ENCODE peak calls at places on chromosomes 1 and 21, in five cellular contexts. D is fibroblast of lung, X is A673, Z is left ventricle myocardium inferior, Y is heart right ventricle. L is an unnamed sample. For H3K36me3, the result is how much of the 10 kb centered on the place peaks cover.

GRCh38 chr21:17441370-17441769 is 71.5 kb upstream of the CXADR start:
- DNase-seq in X (no peak), Z (no peak), D (peak), Y (no peak), L (peak)

GRCh38 chr1:168972887-168973286 is 133.6 kb upstream of the ATP1B1 start:
- DNase-seq in Z (no peak), X (no peak), D (no peak), Y (no peak), L (no peak)

GRCh38 chr21:32411366-32412161 is 942 bp upstream of the EVA1C start:
- DNase-seq in Z (peak), D (peak), Y (peak), X (peak), L (no peak)

GRCh38 chr1:92577251-92577895 is 90.6 kb upstream of the GFI1 start:
- DNase-seq in Y (peak), D (peak), X (no peak), Z (peak), L (peak)

GRCh38 chr1:183275322-183275721 is 89.3 kb downstream of the LAMC2 start:
- DNase-seq in Y (no peak), X (no peak), Z (no peak), D (no peak), L (no peak)

GRCh38 chr1:167168424-167168823 is 52.3 kb upstream of the POU2F1 start:
- DNase-seq in D (no peak), X (no peak), Y (no peak), Z (no peak), L (no peak)

GRCh38 chr1:109425391-109425790 is 857 bp downstream of the PSMA5 start:
- DNase-seq in Z (no peak), X (peak), Y (no peak), D (peak), L (peak)

GRCh38 chr1:58812926-58813325 is 29.1 kb upstream of the JUN start:
- DNase-seq in X (no peak), Z (no peak), Y (no peak), D (no peak), L (peak)

GRCh38 chr1:153752561-153753195 is 22.5 kb upstream of the SLC27A3 start:
- DNase-seq in Y (no peak), X (no peak), D (peak), Z (no peak), L (no peak)

GRCh38 chr1:147163019-147163418 is 9.3 kb downstream of the PRKAB2 start:
- DNase-seq in D (no peak), Y (no peak), Z (no peak), X (no peak), L (no peak)

GRCh38 chr21:36195613-36196012 is 39.0 kb downstream of the DOP1B start:
- DNase-seq in D (peak), X (no peak), Y (no peak), Z (no peak), L (no peak)
- H3K36me3 ChIP-seq in D (under half), X (under half), Y (under half), Z (under half), L (under half)

DNA sequence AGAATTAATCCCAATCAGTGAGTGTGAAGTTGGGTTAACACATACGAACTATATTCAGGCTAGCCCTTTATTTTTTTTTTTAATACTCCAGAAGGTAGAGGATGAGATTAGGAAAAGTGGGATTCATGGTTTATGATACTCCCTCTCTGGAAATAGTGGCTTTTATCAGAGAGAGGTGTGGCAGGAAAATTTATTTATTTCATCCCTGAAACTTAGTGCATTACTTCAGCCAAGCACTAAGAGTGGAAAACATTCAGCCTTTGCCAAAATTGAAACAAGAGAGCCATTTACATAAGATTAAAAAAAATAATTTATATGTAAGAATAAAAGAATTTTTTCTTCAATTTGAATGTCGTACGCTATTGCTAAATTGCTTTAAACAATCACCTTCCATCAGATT is 35.0 kb downstream of the MTR start:
- DNase-seq in Z (no peak), X (no peak), Y (no peak), D (no peak), L (no peak)
- H3K36me3 ChIP-seq in Z (half or more), X (under half), Y (half or more), D (under half), L (under half)

DNA sequence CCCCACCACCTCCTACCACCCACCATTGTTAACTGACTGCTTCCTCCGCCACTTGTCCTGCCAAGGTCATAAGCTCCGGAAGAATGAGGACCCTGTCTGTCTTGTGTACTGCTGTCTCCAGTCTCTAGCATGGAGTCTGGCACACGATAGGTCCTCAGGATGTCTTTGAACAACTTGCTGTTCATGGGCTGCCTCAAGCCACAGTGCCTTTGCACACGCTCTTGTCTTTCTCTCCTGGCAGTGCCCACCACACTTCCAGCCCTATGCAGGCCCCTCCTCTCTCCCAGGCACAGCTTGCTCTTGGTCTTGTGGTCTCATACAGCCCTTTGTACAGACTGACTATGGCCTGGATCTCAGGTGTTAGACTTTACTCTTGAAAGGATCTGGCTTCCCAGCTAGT is 97.6 kb downstream of the ARHGEF10L start:
- DNase-seq in Y (no peak), X (no peak), D (no peak), Z (no peak), L (no peak)
- H3K36me3 ChIP-seq in Y (half or more), X (under half), D (under half), Z (half or more), L (under half)

GRCh38 chr21:38816400-38816973 is 10.8 kb downstream of the ETS2 start:
- DNase-seq in Y (no peak), D (no peak), X (peak), Z (no peak), L (no peak)

GRCh38 chr21:38819051-38819718 is 13.5 kb downstream of the ETS2 start:
- DNase-seq in X (no peak), Y (no peak), D (no peak), Z (no peak), L (no peak)

GRCh38 chr21:38819719-38820147 is 14.0 kb downstream of the ETS2 start:
- DNase-seq in X (no peak), Z (no peak), Y (no peak), D (peak), L (peak)

GRCh38 chr21:38818336-38818723 is 12.6 kb downstream of the ETS2 start:
- DNase-seq in Z (no peak), X (no peak), Y (no peak), D (no peak), L (no peak)

GRCh38 chr21:38817371-38818335 is 11.9 kb downstream of the ETS2 start:
- DNase-seq in Y (no peak), D (peak), Z (no peak), X (no peak), L (peak)
- H3K36me3 ChIP-seq in Y (half or more), D (under half), Z (half or more), X (half or more), L (half or more)

DNA sequence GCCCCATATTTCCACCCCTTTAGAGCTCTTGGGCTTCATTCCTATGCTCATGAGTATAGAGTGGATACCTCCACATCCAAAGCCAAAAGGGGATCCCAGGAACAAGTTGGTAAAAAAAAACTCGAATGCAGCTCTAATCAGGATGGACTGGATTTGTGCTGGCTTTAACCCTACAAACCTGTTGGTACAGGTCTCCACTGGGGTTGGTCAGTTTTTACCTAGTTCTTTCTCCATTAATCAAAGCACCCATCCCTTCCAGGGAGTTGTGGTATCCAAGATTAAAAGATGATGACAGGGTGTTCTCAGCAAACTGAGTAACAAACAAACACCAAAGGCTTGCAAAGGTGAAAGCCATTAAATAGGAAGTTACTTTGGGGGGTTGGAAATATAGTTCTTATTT is 5.9 kb upstream of the CRNN start:
- DNase-seq in D (no peak), Z (no peak), X (no peak), Y (no peak), L (peak)
- H3K36me3 ChIP-seq in D (under half), Z (under half), X (under half), Y (under half), L (under half)

GRCh38 chr1:30984167-30984870 is 75.8 kb upstream of the SDC3 start:
- DNase-seq in Y (no peak), D (no peak), X (no peak), Z (no peak), L (no peak)

GRCh38 chr1:30981172-30981571 is 72.6 kb upstream of the SDC3 start:
- DNase-seq in D (no peak), Y (no peak), X (no peak), Z (no peak), L (no peak)

GRCh38 chr1:30982431-30982830 is 73.9 kb upstream of the SDC3 start:
- DNase-seq in X (no peak), Y (no peak), Z (no peak), D (no peak), L (no peak)

GRCh38 chr1:30984991-30985503 is 76.5 kb upstream of the SDC3 start:
- DNase-seq in X (no peak), Y (no peak), D (no peak), Z (no peak), L (no peak)

DNA sequence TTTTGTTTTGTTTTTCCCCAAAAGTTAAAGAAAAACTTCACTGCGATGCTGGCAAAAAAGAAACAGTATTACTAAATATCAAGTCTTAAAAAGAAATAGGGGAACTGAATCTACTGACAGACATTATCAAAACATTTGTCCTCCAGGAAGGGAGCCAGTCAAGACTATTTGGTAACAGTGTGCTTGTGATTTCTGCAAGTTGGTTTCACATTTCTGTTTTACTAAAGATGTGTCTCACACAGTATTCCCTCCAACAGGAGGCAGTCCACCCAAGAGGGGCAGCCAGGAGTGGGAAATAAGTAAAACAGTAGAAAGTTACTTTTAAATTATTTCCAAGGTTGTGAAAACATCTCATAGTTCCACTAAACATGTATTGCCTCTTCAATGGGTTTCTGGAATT is 74.4 kb upstream of the SDC3 start:
- DNase-seq in X (no peak), Z (no peak), D (no peak), Y (no peak), L (no peak)
- H3K36me3 ChIP-seq in X (under half), Z (under half), D (under half), Y (under half), L (under half)

DNA sequence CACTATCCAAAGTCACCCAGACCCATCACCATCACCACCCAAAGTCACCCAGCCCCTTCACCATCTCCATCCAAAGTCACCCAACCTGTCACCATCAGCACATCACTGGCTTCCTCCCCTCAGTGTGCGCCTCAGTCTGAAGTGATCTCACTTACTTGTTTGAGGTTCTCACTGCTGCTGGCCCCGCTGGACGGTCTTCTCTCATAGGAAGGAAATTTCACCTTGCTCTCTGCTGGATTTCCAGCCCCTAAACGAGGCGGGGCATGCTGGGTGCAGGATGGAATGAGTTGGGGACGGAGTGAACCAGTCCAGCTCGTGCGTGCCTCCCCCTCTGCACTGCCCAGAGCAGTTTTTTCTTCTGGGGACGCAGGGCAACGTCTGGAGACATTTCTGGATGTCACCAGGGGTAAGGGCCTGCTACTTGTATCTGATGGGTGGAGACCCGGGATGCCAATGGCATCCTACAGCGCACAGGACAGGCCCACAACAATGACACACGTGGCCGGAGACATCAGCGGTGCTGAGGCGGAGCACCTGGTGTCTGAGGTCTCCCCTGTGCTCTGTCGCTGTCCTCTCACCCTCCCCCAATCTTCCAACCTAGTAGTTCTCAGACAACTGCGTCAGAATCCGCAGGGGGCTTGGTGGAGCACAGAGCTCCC is 38.6 kb downstream of the PDE9A start:
- DNase-seq in D (no peak), Y (no peak), X (no peak), Z (no peak), L (no peak)
- H3K36me3 ChIP-seq in D (under half), Y (under half), X (under half), Z (under half), L (under half)

DNA sequence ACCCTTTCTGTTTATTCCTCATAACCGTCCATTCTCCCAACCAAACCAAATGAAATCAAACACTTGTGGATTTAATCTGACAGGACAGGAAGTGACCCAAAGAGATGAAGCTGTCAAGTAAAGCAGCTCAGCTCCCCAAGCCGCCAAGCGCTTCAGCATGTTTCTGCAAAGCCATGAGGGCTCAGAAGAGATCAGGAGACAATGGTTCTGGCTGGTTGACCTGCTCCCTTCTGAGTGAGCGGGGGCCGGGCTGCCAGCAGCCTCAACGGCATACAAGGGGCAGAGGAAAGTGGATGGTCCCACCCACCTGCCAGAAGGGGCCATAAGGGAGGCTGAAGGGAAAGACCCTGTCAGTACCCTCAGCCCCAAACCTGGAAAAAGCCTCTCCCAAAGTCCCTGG is 45.3 kb downstream of the SLC45A1 start:
- DNase-seq in Z (no peak), D (no peak), X (no peak), Y (no peak), L (no peak)
- H3K36me3 ChIP-seq in Z (half or more), D (half or more), X (half or more), Y (half or more), L (under half)

L was measured in bronchial epithelial cell.